ENCODE peak calls at places on chromosomes 12 and 14, in five cellular contexts. Y is A549, O is HCT116, W is H9, S is endothelial cell of umbilical vein. K is an unnamed sample.

GRCh38 chr12:7439579-7440505 is 4.1 kb downstream of the CD163L1 start:
- DNase-seq in Y (peak; percentile 93), O (no peak), W (peak; percentile 94), S (peak; percentile 65), K (no peak)

GRCh38 chr14:92004062-92004461 is 35.8 kb downstream of the TRIP11 start:
- DNase-seq in Y (no peak), O (no peak), W (no peak), S (no peak), K (no peak)

GRCh38 chr14:37150414-37150813 is 22.0 kb downstream of the SLC25A21 start:
- DNase-seq in Y (peak; percentile 50), O (no peak), W (no peak), S (peak; percentile 58), K (peak; percentile 40)

GRCh38 chr12:108890208-108890607 is 10.3 kb downstream of the DAO start:
- DNase-seq in Y (no peak), O (no peak), W (peak; percentile 54), S (peak; percentile 16), K (peak; percentile 32)

GRCh38 chr12:9729082-9729481 is 3.8 kb downstream of the CLECL1 start:
- DNase-seq in Y (no peak), O (no peak), W (no peak), S (no peak), K (peak; percentile 51)

GRCh38 chr14:56579345-56580316 is at the start of gene TMEM260:
- DNase-seq in Y (peak; percentile 89), O (peak; percentile 85), W (peak; percentile 89), S (peak; percentile 91), K (peak; percentile 92)

GRCh38 chr12:30985814-30986452 is 59.4 kb downstream of the TSPAN11 start:
- DNase-seq in Y (peak; percentile 55), O (peak; percentile 27), W (peak; percentile 85), S (peak; percentile 65), K (peak; percentile 66)

GRCh38 chr12:111784953-111785352 is 18.2 kb downstream of the ALDH2 start:
- DNase-seq in Y (no peak), O (no peak), W (no peak), S (no peak), K (no peak)

GRCh38 chr12:117981267-117981666 is 12.5 kb upstream of the KSR2 start:
- DNase-seq in Y (no peak), O (no peak), W (no peak), S (no peak), K (no peak)

GRCh38 chr12:121550974-121551631 is 29.7 kb downstream of the KDM2B start:
- DNase-seq in Y (no peak), O (no peak), W (no peak), S (no peak), K (no peak)

GRCh38 chr12:85855305-85855704 is 18.8 kb upstream of the NTS start:
- DNase-seq in Y (no peak), O (no peak), W (no peak), S (no peak), K (no peak)

GRCh38 chr12:27331927-27332324 is 710 bp upstream of the BMAL2 start:
- DNase-seq in Y (no peak), O (no peak), W (no peak), S (peak; percentile 44), K (no peak)

GRCh38 chr12:21774358-21775129 is at the start of gene KCNJ8:
- DNase-seq in Y (peak; percentile 30), O (no peak), W (peak; percentile 95), S (no peak), K (no peak)

GRCh38 chr14:21768116-21768874 is 94.7 kb upstream of the OR4E1 start:
- DNase-seq in Y (peak; percentile 26), O (peak; percentile 32), W (peak; percentile 58), S (peak; percentile 38), K (peak; percentile 48)

GRCh38 chr12:89252284-89252683 is 100.0 kb downstream of the DUSP6 start:
- DNase-seq in Y (no peak), O (no peak), W (no peak), S (no peak), K (no peak)

GRCh38 chr12:89350260-89350659 is 2.0 kb downstream of the DUSP6 start:
- DNase-seq in Y (no peak), O (no peak), W (no peak), S (peak; percentile 25), K (no peak)

GRCh38 chr12:67917811-67918210 is 71.4 kb upstream of the IFNG-AS1 start:
- DNase-seq in Y (no peak), O (no peak), W (no peak), S (no peak), K (no peak)

GRCh38 chr12:2960996-2961616 is 1.9 kb downstream of the TEAD4 start:
- DNase-seq in Y (no peak), O (no peak), W (no peak), S (peak; percentile 48), K (no peak)

GRCh38 chr12:2958432-2959193 is 584 bp upstream of the TEAD4 start:
- DNase-seq in Y (peak; percentile 89), O (peak; percentile 33), W (peak; percentile 74), S (peak; percentile 70), K (no peak)

GRCh38 chr12:2959194-2959507 is at the start of gene TEAD4:
- DNase-seq in Y (peak; percentile 89), O (peak; percentile 39), W (peak; percentile 92), S (peak; percentile 45), K (no peak)

GRCh38 chr12:2960432-2960956 is 1.3 kb downstream of the TEAD4 start:
- DNase-seq in Y (peak; percentile 29), O (no peak), W (peak; percentile 48), S (peak; percentile 62), K (no peak)

DNA sequence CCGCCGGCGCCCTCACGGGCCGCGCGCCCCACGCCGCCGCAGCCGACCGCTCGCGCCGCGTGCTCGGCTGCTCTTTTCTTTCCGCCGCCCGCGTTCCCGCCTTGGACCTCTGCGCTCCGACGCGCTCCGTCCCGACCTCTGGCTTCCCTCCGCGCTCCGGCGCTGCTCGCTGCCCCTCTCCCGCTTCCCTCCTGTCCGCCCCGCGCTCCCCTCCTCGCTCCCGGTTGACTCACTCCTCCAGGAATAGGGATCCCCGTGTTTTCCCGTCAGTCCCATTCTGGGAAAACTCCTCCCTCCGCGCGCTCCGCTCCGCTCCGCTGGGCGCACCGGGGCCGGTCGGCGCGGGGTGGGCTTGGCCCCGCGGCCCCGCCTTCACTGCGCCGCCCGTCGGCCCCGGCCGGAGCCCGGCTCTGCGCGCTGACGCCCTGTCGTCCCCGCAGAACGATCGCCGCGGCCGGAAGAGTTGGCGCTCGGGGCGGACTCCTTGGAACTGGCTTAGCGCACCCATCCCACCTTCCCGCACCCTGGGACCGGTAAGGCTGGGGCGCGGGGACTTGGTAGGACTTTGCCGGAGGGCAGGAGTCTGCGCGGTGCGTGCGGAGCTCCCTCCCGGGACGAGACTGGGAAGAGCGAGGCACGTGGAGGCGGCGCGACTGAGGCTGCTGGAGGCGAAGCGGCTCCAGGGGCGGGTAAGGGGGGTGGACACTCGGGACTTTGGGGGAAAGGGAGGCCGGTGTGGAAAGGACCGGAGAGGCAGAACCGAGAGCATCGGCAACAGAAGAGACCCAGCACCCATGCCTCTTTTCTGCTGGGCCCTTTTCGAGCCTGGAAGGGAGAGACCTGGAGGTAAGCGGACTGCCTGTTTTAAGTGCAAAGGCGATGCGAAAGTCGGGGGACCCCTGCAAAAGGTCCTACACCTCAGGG is 573 bp downstream of the TEAD4 start:
- DNase-seq in Y (peak; percentile 67), O (no peak), W (peak; percentile 56), S (peak; percentile 72), K (no peak)
- H3K4me2 ChIP-seq in Y (peak overlapping the region; percentile 89), O (peak overlapping the region; percentile 98), W (peak overlapping the region; percentile 91), S (peak overlapping the region; percentile 88), K (peak overlapping the region; percentile 44)

GRCh38 chr12:69468237-69469026 is 1.8 kb upstream of the FRS2 start:
- DNase-seq in Y (peak; percentile 12), O (no peak), W (no peak), S (no peak), K (peak; percentile 7)
- H3K4me2 ChIP-seq in Y (no peak overlapping the region), O (no peak overlapping the region), W (no peak overlapping the region), S (no peak overlapping the region), K (no peak overlapping the region)

GRCh38 chr14:53953828-53954550 is 2.6 kb downstream of the BMP4 start:
- DNase-seq in Y (peak; percentile 32), O (no peak), W (peak; percentile 43), S (no peak), K (no peak)

GRCh38 chr14:53956427-53957201 is at the start of gene BMP4:
- DNase-seq in Y (peak; percentile 59), O (peak; percentile 82), W (peak; percentile 95), S (peak; percentile 86), K (peak; percentile 0)

GRCh38 chr14:53955234-53955556 is 1.4 kb downstream of the BMP4 start:
- DNase-seq in Y (no peak), O (no peak), W (no peak), S (no peak), K (no peak)

GRCh38 chr14:53954551-53955233 is 1.9 kb downstream of the BMP4 start:
- DNase-seq in Y (peak; percentile 21), O (no peak), W (no peak), S (peak; percentile 58), K (no peak)

GRCh38 chr14:53955671-53956426 is 776 bp downstream of the BMP4 start:
- DNase-seq in Y (peak; percentile 44), O (no peak), W (peak; percentile 61), S (peak; percentile 61), K (no peak)
- H3K4me2 ChIP-seq in Y (peak overlapping the region; percentile 98), O (peak overlapping the region; percentile 99), W (peak overlapping the region; percentile 81), S (peak overlapping the region; percentile 58), K (no peak overlapping the region)

DNA sequence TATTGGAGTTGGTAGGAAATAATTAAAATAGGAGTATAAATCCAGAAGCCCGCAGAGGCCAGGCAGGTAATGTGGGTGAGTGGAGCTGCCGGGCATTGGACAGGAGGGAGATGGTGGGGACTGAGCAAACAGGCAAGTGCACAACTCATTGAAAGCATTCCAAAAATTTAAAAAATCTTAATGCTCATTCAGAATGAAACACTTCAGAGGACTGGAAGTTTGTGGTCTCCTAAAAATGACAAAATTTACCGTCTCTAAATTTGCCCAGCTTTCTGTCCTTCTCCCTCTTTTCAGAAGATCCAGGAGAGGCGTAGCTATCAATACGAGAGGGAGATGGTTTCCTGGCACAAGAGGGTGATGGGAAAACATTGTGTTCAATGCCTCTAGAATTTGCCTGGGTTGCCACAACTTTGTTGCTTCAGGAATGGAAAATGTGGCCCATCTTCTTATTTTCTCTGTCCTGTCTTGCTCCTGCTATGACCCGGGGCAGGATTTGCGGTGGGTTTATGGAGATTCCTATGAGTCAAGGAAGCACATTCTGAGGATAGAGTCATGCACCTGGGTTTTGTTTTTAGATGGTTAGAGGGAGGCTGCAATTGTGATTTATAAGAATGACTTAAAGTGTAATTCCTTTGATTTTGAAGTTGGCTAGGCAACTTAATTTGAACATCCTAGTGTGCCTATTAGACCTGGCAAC is 72.2 kb downstream of the BORCS5 start:
- DNase-seq in Y (no peak), O (no peak), W (no peak), S (no peak), K (no peak)
- H3K4me2 ChIP-seq in Y (no peak overlapping the region), O (no peak overlapping the region), W (no peak overlapping the region), S (no peak overlapping the region), K (no peak overlapping the region)

GRCh38 chr14:65835501-65835900 is 423.0 kb downstream of the FUT8 start:
- DNase-seq in Y (no peak), O (no peak), W (no peak), S (no peak), K (no peak)

GRCh38 chr14:65834812-65835211 is 422.3 kb downstream of the FUT8 start:
- DNase-seq in Y (no peak), O (no peak), W (no peak), S (no peak), K (no peak)

GRCh38 chr14:65838565-65838964 is 426.0 kb downstream of the FUT8 start:
- DNase-seq in Y (no peak), O (no peak), W (no peak), S (no peak), K (no peak)

GRCh38 chr14:65840786-65841185 is 428.3 kb downstream of the FUT8 start:
- DNase-seq in Y (no peak), O (no peak), W (no peak), S (no peak), K (no peak)

GRCh38 chr14:65840118-65840751 is 427.7 kb downstream of the FUT8 start:
- DNase-seq in Y (no peak), O (no peak), W (no peak), S (no peak), K (no peak)
- H3K4me2 ChIP-seq in Y (no peak overlapping the region), O (no peak overlapping the region), W (no peak overlapping the region), S (no peak overlapping the region), K (no peak overlapping the region)